ENCODE peak calls at places on chromosome 2, in eight cellular contexts. One of them, this sample, is unnamed.

GRCh38 chr2:240874715-240875227 is 6.1 kb downstream of the AGXT start:
- DNase-seq in WERI-Rb-1: no peak
- DNase-seq in SK-N-SH: no peak
- DNase-seq in left ventricle myocardium inferior: no peak
- DNase-seq in IMR-90: no peak
- DNase-seq in Panc1: no peak
- DNase-seq in uterus: no peak
- DNase-seq in upper lobe of left lung: peak; percentile 62
- DNase-seq in this sample: no peak

GRCh38 chr2:185012643-185013042 is 414.3 kb downstream of the ZNF804A start:
- DNase-seq in upper lobe of left lung: no peak
- DNase-seq in IMR-90: peak; percentile 1
- DNase-seq in Panc1: no peak
- DNase-seq in left ventricle myocardium inferior: no peak
- DNase-seq in SK-N-SH: no peak
- DNase-seq in uterus: no peak
- DNase-seq in WERI-Rb-1: no peak
- DNase-seq in this sample: no peak

GRCh38 chr2:127637725-127638252 is 8.2 kb upstream of the GPR17 start:
- DNase-seq in IMR-90: peak; percentile 77
- DNase-seq in Panc1: no peak
- DNase-seq in uterus: peak; percentile 52
- DNase-seq in left ventricle myocardium inferior: no peak
- DNase-seq in upper lobe of left lung: peak; percentile 53
- DNase-seq in WERI-Rb-1: peak; percentile 50
- DNase-seq in SK-N-SH: no peak
- DNase-seq in this sample: peak; percentile 93

GRCh38 chr2:11985817-11986566 is 239.6 kb downstream of the LPIN1 start:
- DNase-seq in left ventricle myocardium inferior: no peak
- DNase-seq in WERI-Rb-1: peak; percentile 67
- DNase-seq in SK-N-SH: no peak
- DNase-seq in uterus: no peak
- DNase-seq in Panc1: no peak
- DNase-seq in upper lobe of left lung: no peak
- DNase-seq in IMR-90: no peak
- DNase-seq in this sample: no peak

GRCh38 chr2:186641807-186642321 is 52.0 kb upstream of the FAM171B start:
- DNase-seq in WERI-Rb-1: peak; percentile 32
- DNase-seq in Panc1: peak; percentile 71
- DNase-seq in left ventricle myocardium inferior: no peak
- DNase-seq in uterus: no peak
- DNase-seq in IMR-90: peak; percentile 78
- DNase-seq in upper lobe of left lung: no peak
- DNase-seq in SK-N-SH: peak; percentile 56
- DNase-seq in this sample: peak; percentile 61

GRCh38 chr2:79980116-79980515 is 324.4 kb downstream of the LRRTM1 start:
- DNase-seq in uterus: no peak
- DNase-seq in left ventricle myocardium inferior: no peak
- DNase-seq in upper lobe of left lung: no peak
- DNase-seq in IMR-90: no peak
- DNase-seq in SK-N-SH: no peak
- DNase-seq in Panc1: no peak
- DNase-seq in WERI-Rb-1: no peak
- DNase-seq in this sample: no peak

GRCh38 chr2:101517753-101518152 is 42.8 kb upstream of the RFX8 start:
- DNase-seq in left ventricle myocardium inferior: no peak
- DNase-seq in upper lobe of left lung: no peak
- DNase-seq in SK-N-SH: no peak
- DNase-seq in uterus: no peak
- DNase-seq in Panc1: no peak
- DNase-seq in IMR-90: peak; percentile 65
- DNase-seq in WERI-Rb-1: no peak
- DNase-seq in this sample: no peak

GRCh38 chr2:43169987-43170732 is 56.2 kb downstream of the ZFP36L2 start:
- DNase-seq in Panc1: no peak
- DNase-seq in IMR-90: no peak
- DNase-seq in uterus: no peak
- DNase-seq in WERI-Rb-1: peak; percentile 71
- DNase-seq in upper lobe of left lung: no peak
- DNase-seq in left ventricle myocardium inferior: no peak
- DNase-seq in SK-N-SH: peak; percentile 69
- DNase-seq in this sample: no peak

GRCh38 chr2:109692013-109692738 is 78.0 kb downstream of the SOWAHC start:
- DNase-seq in SK-N-SH: no peak
- DNase-seq in Panc1: no peak
- DNase-seq in uterus: peak; percentile 37
- DNase-seq in IMR-90: no peak
- DNase-seq in WERI-Rb-1: no peak
- DNase-seq in left ventricle myocardium inferior: no peak
- DNase-seq in upper lobe of left lung: no peak
- DNase-seq in this sample: no peak
- H3K27ac ChIP-seq in SK-N-SH: no peak overlapping the region
- H3K27ac ChIP-seq in Panc1: no peak overlapping the region
- H3K27ac ChIP-seq in uterus: peak overlapping the region; percentile 88
- H3K27ac ChIP-seq in IMR-90: no peak overlapping the region
- H3K27ac ChIP-seq in WERI-Rb-1: no peak overlapping the region
- H3K27ac ChIP-seq in left ventricle myocardium inferior: peak overlapping the region; percentile 92
- H3K27ac ChIP-seq in upper lobe of left lung: peak overlapping the region; percentile 68
- H3K27ac ChIP-seq in this sample: no peak overlapping the region

GRCh38 chr2:226788064-226788463 is 11.6 kb downstream of the IRS1 start:
- DNase-seq in IMR-90: peak; percentile 39
- DNase-seq in SK-N-SH: no peak
- DNase-seq in left ventricle myocardium inferior: no peak
- DNase-seq in WERI-Rb-1: no peak
- DNase-seq in Panc1: no peak
- DNase-seq in upper lobe of left lung: no peak
- DNase-seq in uterus: no peak
- DNase-seq in this sample: no peak
- H3K4me3 ChIP-seq in IMR-90: no peak overlapping the region
- H3K4me3 ChIP-seq in SK-N-SH: no peak overlapping the region
- H3K4me3 ChIP-seq in left ventricle myocardium inferior: no peak overlapping the region
- H3K4me3 ChIP-seq in WERI-Rb-1: no peak overlapping the region
- H3K4me3 ChIP-seq in Panc1: no peak overlapping the region
- H3K4me3 ChIP-seq in upper lobe of left lung: no peak overlapping the region
- H3K4me3 ChIP-seq in uterus: no peak overlapping the region
- H3K4me3 ChIP-seq in this sample: no peak overlapping the region

GRCh38 chr2:86053166-86053565 is 52.5 kb downstream of the POLR1A start:
- DNase-seq in left ventricle myocardium inferior: no peak
- DNase-seq in IMR-90: no peak
- DNase-seq in upper lobe of left lung: no peak
- DNase-seq in SK-N-SH: no peak
- DNase-seq in uterus: no peak
- DNase-seq in Panc1: no peak
- DNase-seq in WERI-Rb-1: no peak
- DNase-seq in this sample: no peak
- H3K27me3 ChIP-seq in left ventricle myocardium inferior: no peaks in the 10 kb centered on the region
- H3K27me3 ChIP-seq in IMR-90: no peaks in the 10 kb centered on the region
- H3K27me3 ChIP-seq in upper lobe of left lung: no peaks in the 10 kb centered on the region
- H3K27me3 ChIP-seq in SK-N-SH: no peaks in the 10 kb centered on the region
- H3K27me3 ChIP-seq in uterus: no peaks in the 10 kb centered on the region
- H3K27me3 ChIP-seq in Panc1: no peaks in the 10 kb centered on the region
- H3K27me3 ChIP-seq in WERI-Rb-1: no peaks in the 10 kb centered on the region
- H3K27me3 ChIP-seq in this sample: no peaks in the 10 kb centered on the region

GRCh38 chr2:135742307-135742838 is 718 bp downstream of the UBXN4 start:
- DNase-seq in upper lobe of left lung: peak; percentile 90
- DNase-seq in left ventricle myocardium inferior: peak; percentile 32
- DNase-seq in SK-N-SH: no peak
- DNase-seq in WERI-Rb-1: no peak
- DNase-seq in uterus: peak; percentile 40
- DNase-seq in Panc1: no peak
- DNase-seq in IMR-90: peak; percentile 64
- DNase-seq in this sample: peak; percentile 69

GRCh38 chr2:135744761-135745314 is 3.2 kb downstream of the UBXN4 start:
- DNase-seq in uterus: no peak
- DNase-seq in upper lobe of left lung: no peak
- DNase-seq in WERI-Rb-1: peak; percentile 73
- DNase-seq in IMR-90: peak; percentile 17
- DNase-seq in left ventricle myocardium inferior: no peak
- DNase-seq in SK-N-SH: peak; percentile 51
- DNase-seq in Panc1: no peak
- DNase-seq in this sample: no peak

GRCh38 chr2:135743860-135744259 is 2.2 kb downstream of the UBXN4 start:
- DNase-seq in IMR-90: peak; percentile 6
- DNase-seq in left ventricle myocardium inferior: no peak
- DNase-seq in WERI-Rb-1: no peak
- DNase-seq in Panc1: no peak
- DNase-seq in upper lobe of left lung: no peak
- DNase-seq in SK-N-SH: no peak
- DNase-seq in uterus: no peak
- DNase-seq in this sample: peak; percentile 10

GRCh38 chr2:135741395-135742306 is at the start of gene UBXN4:
- DNase-seq in WERI-Rb-1: peak; percentile 99
- DNase-seq in IMR-90: peak; percentile 99
- DNase-seq in left ventricle myocardium inferior: peak; percentile 97
- DNase-seq in upper lobe of left lung: peak; percentile 99
- DNase-seq in SK-N-SH: peak; percentile 93
- DNase-seq in uterus: peak; percentile 97
- DNase-seq in Panc1: peak; percentile 93
- DNase-seq in this sample: peak; percentile 99

DNA sequence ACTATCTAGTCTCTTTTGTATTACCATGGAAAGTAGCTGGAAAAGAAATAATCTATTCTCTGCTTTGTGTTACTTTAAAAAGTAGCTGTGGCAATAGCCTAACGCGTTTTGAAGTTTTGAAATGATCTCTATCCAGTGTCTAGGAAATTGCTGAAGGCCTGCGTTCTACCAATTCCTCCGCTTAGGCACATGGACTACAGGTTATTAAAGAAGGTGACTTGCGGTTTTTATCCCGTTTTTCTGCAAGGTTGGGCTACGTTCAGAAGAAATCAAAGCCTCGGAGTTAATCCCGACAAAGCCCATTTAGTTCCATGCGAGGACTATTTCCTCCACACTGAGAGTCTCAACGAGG is 636 bp upstream of the UBXN4 start:
- DNase-seq in SK-N-SH: no peak
- DNase-seq in IMR-90: no peak
- DNase-seq in WERI-Rb-1: no peak
- DNase-seq in uterus: no peak
- DNase-seq in upper lobe of left lung: no peak
- DNase-seq in Panc1: no peak
- DNase-seq in left ventricle myocardium inferior: no peak
- DNase-seq in this sample: no peak
- H3K27ac ChIP-seq in SK-N-SH: no peak overlapping the region
- H3K27ac ChIP-seq in IMR-90: no peak overlapping the region
- H3K27ac ChIP-seq in WERI-Rb-1: peak overlapping the region; percentile 43
- H3K27ac ChIP-seq in uterus: peak overlapping the region; percentile 99
- H3K27ac ChIP-seq in upper lobe of left lung: peak overlapping the region; percentile 100
- H3K27ac ChIP-seq in Panc1: peak overlapping the region; percentile 84
- H3K27ac ChIP-seq in left ventricle myocardium inferior: peak overlapping the region; percentile 99
- H3K27ac ChIP-seq in this sample: no peak overlapping the region

GRCh38 chr2:112182581-112183034 is 44.4 kb downstream of the FBLN7 start:
- DNase-seq in Panc1: no peak
- DNase-seq in IMR-90: no peak
- DNase-seq in WERI-Rb-1: no peak
- DNase-seq in left ventricle myocardium inferior: no peak
- DNase-seq in upper lobe of left lung: peak; percentile 73
- DNase-seq in SK-N-SH: no peak
- DNase-seq in uterus: no peak
- DNase-seq in this sample: no peak
- H3K4me3 ChIP-seq in Panc1: no peak overlapping the region
- H3K4me3 ChIP-seq in IMR-90: no peak overlapping the region
- H3K4me3 ChIP-seq in WERI-Rb-1: no peak overlapping the region
- H3K4me3 ChIP-seq in left ventricle myocardium inferior: no peak overlapping the region
- H3K4me3 ChIP-seq in upper lobe of left lung: no peak overlapping the region
- H3K4me3 ChIP-seq in SK-N-SH: no peak overlapping the region
- H3K4me3 ChIP-seq in uterus: no peak overlapping the region
- H3K4me3 ChIP-seq in this sample: no peak overlapping the region

GRCh38 chr2:176084629-176085119 is 912 bp upstream of the EVX2 start:
- DNase-seq in left ventricle myocardium inferior: no peak
- DNase-seq in SK-N-SH: no peak
- DNase-seq in uterus: no peak
- DNase-seq in IMR-90: no peak
- DNase-seq in WERI-Rb-1: no peak
- DNase-seq in upper lobe of left lung: no peak
- DNase-seq in Panc1: no peak
- DNase-seq in this sample: no peak

GRCh38 chr2:176088048-176088936 is 4.2 kb upstream of the HOXD13 start:
- DNase-seq in upper lobe of left lung: peak; percentile 91
- DNase-seq in left ventricle myocardium inferior: peak; percentile 53
- DNase-seq in IMR-90: peak; percentile 23
- DNase-seq in uterus: peak; percentile 51
- DNase-seq in SK-N-SH: peak; percentile 86
- DNase-seq in Panc1: no peak
- DNase-seq in WERI-Rb-1: peak; percentile 65
- DNase-seq in this sample: peak; percentile 36

GRCh38 chr2:176087330-176088047 is 3.7 kb upstream of the EVX2 start:
- DNase-seq in SK-N-SH: no peak
- DNase-seq in IMR-90: no peak
- DNase-seq in upper lobe of left lung: peak; percentile 78
- DNase-seq in Panc1: no peak
- DNase-seq in uterus: no peak
- DNase-seq in left ventricle myocardium inferior: no peak
- DNase-seq in WERI-Rb-1: no peak
- DNase-seq in this sample: peak; percentile 17

GRCh38 chr2:176085120-176085788 is 1.5 kb upstream of the EVX2 start:
- DNase-seq in IMR-90: no peak
- DNase-seq in SK-N-SH: peak; percentile 42
- DNase-seq in Panc1: no peak
- DNase-seq in left ventricle myocardium inferior: no peak
- DNase-seq in WERI-Rb-1: no peak
- DNase-seq in upper lobe of left lung: peak; percentile 56
- DNase-seq in uterus: no peak
- DNase-seq in this sample: no peak

DNA sequence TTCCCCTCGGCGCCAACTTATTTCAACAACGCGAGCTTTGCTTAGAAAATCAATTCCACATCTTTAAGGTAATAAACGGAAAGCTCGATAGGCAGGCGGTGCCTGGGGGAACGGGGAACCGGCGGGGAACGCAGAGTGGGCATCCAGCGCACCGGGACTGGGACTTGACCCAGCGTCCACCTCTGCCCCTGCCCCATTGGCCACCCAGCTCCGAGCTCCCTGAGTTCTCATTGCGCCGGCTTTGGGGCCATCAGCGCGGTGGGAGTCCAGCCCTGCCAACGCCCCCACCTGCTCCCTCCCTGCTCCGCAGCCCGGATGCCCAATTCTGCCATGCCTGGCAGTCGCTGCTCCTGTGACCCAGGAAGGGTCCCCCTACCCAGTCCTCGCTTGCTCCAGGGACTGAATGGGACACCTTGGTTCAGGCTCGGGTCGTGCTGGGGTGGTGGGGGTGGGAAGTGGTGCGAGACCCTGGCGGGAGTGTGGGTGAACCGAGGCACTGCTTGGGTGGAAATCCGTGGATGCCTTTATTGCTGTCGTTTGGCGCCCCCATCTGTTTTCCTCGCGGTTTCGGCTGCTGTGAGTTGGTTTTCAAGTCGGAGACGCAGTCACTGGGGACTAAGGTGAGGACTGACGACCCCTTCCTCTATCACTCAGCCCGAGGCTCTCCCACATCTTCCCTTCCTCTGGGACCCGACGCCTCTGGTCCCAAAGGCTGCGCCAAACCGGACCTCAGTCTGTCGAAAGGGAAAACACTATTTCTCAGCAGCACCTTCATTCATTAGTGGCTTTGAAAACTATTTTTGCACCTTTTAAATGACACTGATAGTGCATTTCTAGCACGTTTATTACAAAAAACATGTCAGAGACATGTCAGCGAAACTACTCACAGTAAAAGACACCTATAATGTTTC is 2.4 kb upstream of the EVX2 start:
- DNase-seq in uterus: no peak
- DNase-seq in WERI-Rb-1: peak; percentile 67
- DNase-seq in left ventricle myocardium inferior: no peak
- DNase-seq in IMR-90: peak; percentile 34
- DNase-seq in SK-N-SH: peak; percentile 78
- DNase-seq in upper lobe of left lung: peak; percentile 56
- DNase-seq in Panc1: no peak
- DNase-seq in this sample: no peak
- H3K27me3 ChIP-seq in uterus: peaks cover 59% of the 10 kb centered on the region
- H3K27me3 ChIP-seq in WERI-Rb-1: peaks cover 100% of the 10 kb centered on the region
- H3K27me3 ChIP-seq in left ventricle myocardium inferior: peaks cover 100% of the 10 kb centered on the region
- H3K27me3 ChIP-seq in IMR-90: peaks cover 89% of the 10 kb centered on the region
- H3K27me3 ChIP-seq in SK-N-SH: peaks cover 99% of the 10 kb centered on the region
- H3K27me3 ChIP-seq in upper lobe of left lung: peaks cover 85% of the 10 kb centered on the region
- H3K27me3 ChIP-seq in Panc1: peaks cover 36% of the 10 kb centered on the region
- H3K27me3 ChIP-seq in this sample: peaks cover 94% of the 10 kb centered on the region